ENCODE peak calls at places on chromosomes 3 and 15, in eight cellular contexts. H, B, M, S, L, Z, I and T are unnamed samples.

GRCh38 chr15:70088887-70089691 is 8.6 kb downstream of the TLE3 start:
- DNase-seq in L (no peak), M (no peak), Z (no peak), I (no peak), H (no peak), B (no peak), S (no peak), T (no peak)

GRCh38 chr3:34263014-34263714 is 464.7 kb downstream of the PDCD6IP start:
- DNase-seq in I (no peak), L (no peak), H (no peak), B (no peak), S (no peak), Z (no peak), M (no peak), T (no peak)

GRCh38 chr3:67901681-67902080 is 247.3 kb upstream of the SUCLG2 start:
- DNase-seq in Z (no peak), S (no peak), I (no peak), B (no peak), M (no peak), L (no peak), H (no peak), T (no peak)

GRCh38 chr3:127020543-127020942 is 37.6 kb downstream of the PLXNA1 start:
- DNase-seq in M (no peak), L (no peak), S (no peak), B (no peak), H (no peak), Z (no peak), I (no peak), T (no peak)

GRCh38 chr3:152385761-152386160 is 117.0 kb downstream of the MBNL1 start:
- DNase-seq in H (no peak), S (no peak), L (peak), Z (no peak), B (no peak), M (no peak), I (no peak), T (peak)

GRCh38 chr3:54358969-54359648 is 236.8 kb downstream of the CACNA2D3 start:
- DNase-seq in Z (no peak), B (no peak), S (no peak), H (no peak), I (no peak), M (no peak), L (no peak), T (no peak)

GRCh38 chr15:27850050-27850449 is 249.1 kb downstream of the OCA2 start:
- DNase-seq in M (no peak), I (no peak), L (no peak), S (peak), Z (no peak), B (no peak), H (no peak), T (no peak)

GRCh38 chr15:67042490-67043181 is 22.8 kb upstream of the SMAD3 start:
- DNase-seq in S (no peak), L (no peak), Z (no peak), H (no peak), I (no peak), B (no peak), M (no peak), T (no peak)

GRCh38 chr3:20054549-20054987 is 14.3 kb downstream of the KAT2B start:
- DNase-seq in S (peak), H (peak), B (peak), L (peak), Z (peak), M (no peak), I (peak), T (no peak)

GRCh38 chr15:39887832-39888231 is 32.2 kb downstream of the GPR176 start:
- DNase-seq in S (peak), L (peak), H (peak), Z (peak), B (peak), I (no peak), M (no peak), T (no peak)

GRCh38 chr15:95326689-95327525 is 1003.6 kb upstream of the NR2F2 start:
- DNase-seq in L (no peak), M (no peak), H (no peak), B (no peak), I (peak), Z (no peak), S (no peak), T (no peak)

GRCh38 chr15:95718441-95718840 is 612.1 kb upstream of the NR2F2 start:
- DNase-seq in L (no peak), S (peak), H (no peak), M (no peak), B (no peak), Z (no peak), I (peak), T (no peak)

GRCh38 chr15:100769043-100769974 is 110.3 kb upstream of the ALDH1A3 start:
- DNase-seq in M (no peak), S (peak), H (no peak), L (no peak), B (no peak), I (no peak), Z (no peak), T (no peak)

GRCh38 chr15:40747685-40748631 is 7.1 kb downstream of the RMDN3 start:
- DNase-seq in S (no peak), H (no peak), Z (no peak), L (no peak), I (no peak), M (peak), B (no peak), T (no peak)

GRCh38 chr3:16203031-16203430 is 28.6 kb downstream of the GALNT15 start:
- DNase-seq in S (no peak), M (no peak), H (no peak), Z (peak), L (no peak), I (no peak), B (no peak), T (no peak)

GRCh38 chr15:70036585-70037343 is 61.0 kb downstream of the TLE3 start:
- DNase-seq in B (no peak), I (peak), L (no peak), S (no peak), M (peak), H (peak), Z (no peak), T (no peak)

GRCh38 chr3:62332771-62333381 is 40.5 kb downstream of the FEZF2 start:
- DNase-seq in Z (peak), M (no peak), S (no peak), I (no peak), L (no peak), H (no peak), B (no peak), T (peak)

GRCh38 chr3:39349080-39349479 is 19.6 kb downstream of the CCR8 start:
- DNase-seq in L (no peak), I (no peak), Z (no peak), S (no peak), M (no peak), B (no peak), H (no peak), T (no peak)

GRCh38 chr3:127589600-127590281 is 792 bp downstream of the TPRA1 start:
- DNase-seq in Z (no peak), H (no peak), B (no peak), M (peak), I (peak), S (peak), L (no peak), T (no peak)

GRCh38 chr15:62337934-62338333 is 172.8 kb upstream of the C2CD4B start:
- DNase-seq in H (no peak), I (no peak), M (no peak), L (no peak), S (no peak), B (no peak), Z (no peak), T (no peak)

GRCh38 chr3:103002447-103002846 is 567.6 kb downstream of the ZPLD1 start:
- DNase-seq in Z (peak), M (no peak), I (no peak), L (no peak), H (no peak), S (no peak), B (no peak), T (no peak)

GRCh38 chr15:77821188-77821958 is 188.7 kb upstream of the LINGO1 start:
- DNase-seq in B (peak), I (no peak), H (peak), L (no peak), S (peak), Z (peak), M (no peak), T (peak)

GRCh38 chr3:9778102-9778501 is 8.4 kb upstream of the CAMK1 start:
- DNase-seq in B (no peak), L (peak), I (no peak), Z (no peak), S (no peak), H (no peak), M (no peak), T (no peak)

GRCh38 chr3:54999801-55000200 is 71.9 kb upstream of the LRTM1 start:
- DNase-seq in S (no peak), Z (no peak), I (no peak), B (no peak), H (no peak), M (no peak), L (no peak), T (no peak)

GRCh38 chr3:31724144-31724543 is 191.4 kb downstream of the STT3B start:
- DNase-seq in Z (no peak), H (no peak), L (no peak), S (no peak), B (no peak), M (no peak), I (no peak), T (no peak)

GRCh38 chr15:73317651-73318462 is 50.9 kb downstream of the HCN4 start:
- DNase-seq in H (no peak), Z (no peak), L (no peak), S (no peak), M (no peak), I (peak), B (no peak), T (no peak)

GRCh38 chr3:195774917-195775316 is 36.8 kb downstream of the MUC4 start:
- DNase-seq in I (peak), B (peak), Z (no peak), S (peak), M (peak), H (no peak), L (no peak), T (no peak)
- TF ChIP-seq CTCF in I (peak), B (peak), Z (peak), S (peak), M (peak), H (peak), L (peak), T (peak)

DNA sequence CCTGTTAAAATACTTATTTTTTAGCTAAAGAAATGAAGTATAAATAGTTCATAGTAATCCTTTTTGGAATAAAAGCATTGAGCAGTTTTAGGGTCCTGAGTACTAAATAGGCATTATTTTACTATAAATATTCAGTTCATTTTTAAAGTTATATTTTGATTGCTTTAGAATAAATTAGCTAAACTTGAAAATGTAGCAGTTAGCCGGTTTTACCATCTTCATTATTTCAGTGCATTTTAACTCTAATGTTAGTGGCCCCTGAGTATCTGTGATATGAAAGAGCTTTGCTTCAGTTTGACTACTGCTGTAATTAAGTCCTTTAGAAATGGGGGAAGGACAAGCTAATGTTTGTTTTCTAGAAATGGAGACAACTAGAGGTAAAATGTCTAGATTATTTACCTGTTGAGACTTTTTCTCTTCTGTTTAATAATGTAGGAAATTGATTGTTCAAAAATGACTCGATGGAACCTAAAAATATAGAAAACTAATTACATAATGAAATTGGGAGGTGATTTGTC is 3.6 kb downstream of the SMC4 start:
- DNase-seq in I (no peak), S (no peak), B (no peak), L (no peak), Z (no peak), H (no peak), M (no peak), T (no peak)
- H3K4me3 ChIP-seq in I (no peak), S (no peak), B (peak), L (peak), Z (peak), H (peak), M (peak), T (peak)

GRCh38 chr15:87959080-87959479 is 297.5 kb downstream of the NTRK3 start:
- DNase-seq in L (no peak), M (no peak), Z (no peak), S (no peak), I (no peak), B (no peak), H (no peak), T (no peak)
- TF ChIP-seq CTCF in L (peak), M (no peak), Z (peak), S (no peak), I (no peak), B (no peak), H (no peak), T (no peak)

GRCh38 chr15:37084602-37085001 is 15.7 kb downstream of the MEIS2 start:
- DNase-seq in B (no peak), Z (no peak), S (no peak), H (no peak), L (no peak), M (no peak), I (no peak), T (no peak)

GRCh38 chr15:37088436-37088835 is 11.9 kb downstream of the MEIS2 start:
- DNase-seq in H (no peak), S (no peak), M (no peak), L (no peak), Z (no peak), I (no peak), B (no peak), T (no peak)

GRCh38 chr15:37086521-37086920 is 13.8 kb downstream of the MEIS2 start:
- DNase-seq in M (no peak), S (no peak), B (no peak), L (no peak), I (no peak), Z (no peak), H (no peak), T (no peak)

GRCh38 chr15:37087050-37087691 is 13.2 kb downstream of the MEIS2 start:
- DNase-seq in B (no peak), M (no peak), Z (no peak), I (no peak), L (no peak), H (no peak), S (no peak), T (no peak)

GRCh38 chr15:37086120-37086519 is 14.2 kb downstream of the MEIS2 start:
- DNase-seq in I (no peak), L (no peak), Z (no peak), H (no peak), S (no peak), M (no peak), B (no peak), T (no peak)
- H3K4me3 ChIP-seq in I (no peak), L (no peak), Z (no peak), H (no peak), S (no peak), M (no peak), B (no peak), T (no peak)

GRCh38 chr3:38139652-38140051 is 1.2 kb downstream of the MYD88 start:
- DNase-seq in L (no peak), M (peak), H (peak), I (no peak), S (peak), Z (no peak), B (no peak), T (no peak)

GRCh38 chr3:38137615-38138346 is 680 bp upstream of the MYD88 start:
- DNase-seq in H (no peak), I (no peak), L (peak), S (no peak), M (peak), Z (no peak), B (no peak), T (no peak)

GRCh38 chr3:38136807-38137614 is at the start of gene ACAA1:
- DNase-seq in H (peak), Z (peak), B (peak), S (peak), I (peak), M (peak), L (peak), T (peak)

GRCh38 chr3:38139191-38139590 is 730 bp downstream of the MYD88 start:
- DNase-seq in H (peak), Z (no peak), I (no peak), S (peak), M (peak), B (no peak), L (no peak), T (no peak)

GRCh38 chr3:38138347-38139190 is at the start of gene MYD88:
- DNase-seq in B (no peak), M (peak), Z (no peak), H (peak), L (no peak), S (peak), I (peak), T (no peak)
- TF ChIP-seq CTCF in B (no peak), M (no peak), Z (no peak), H (no peak), L (peak), S (no peak), I (no peak), T (no peak)

GRCh38 chr3:141526709-141527108 is 39.9 kb downstream of the RASA2 start:
- DNase-seq in H (no peak), I (no peak), S (no peak), Z (no peak), B (no peak), M (no peak), L (no peak), T (no peak)

GRCh38 chr3:141528837-141529236 is 42.0 kb downstream of the RASA2 start:
- DNase-seq in I (no peak), B (no peak), Z (no peak), L (no peak), S (no peak), H (no peak), M (no peak), T (no peak)

GRCh38 chr3:141524988-141525387 is 38.2 kb downstream of the RASA2 start:
- DNase-seq in B (no peak), S (no peak), L (no peak), H (no peak), M (no peak), I (no peak), Z (no peak), T (no peak)

GRCh38 chr3:141523615-141524375 is 37.0 kb downstream of the RASA2 start:
- DNase-seq in B (no peak), S (no peak), I (no peak), Z (no peak), H (no peak), M (no peak), L (no peak), T (no peak)

GRCh38 chr3:141525813-141526212 is 39.0 kb downstream of the RASA2 start:
- DNase-seq in Z (no peak), S (no peak), L (no peak), M (no peak), B (no peak), H (no peak), I (no peak), T (no peak)
- H3K4me3 ChIP-seq in Z (no peak), S (no peak), L (no peak), M (no peak), B (no peak), H (no peak), I (peak), T (no peak)

DNA sequence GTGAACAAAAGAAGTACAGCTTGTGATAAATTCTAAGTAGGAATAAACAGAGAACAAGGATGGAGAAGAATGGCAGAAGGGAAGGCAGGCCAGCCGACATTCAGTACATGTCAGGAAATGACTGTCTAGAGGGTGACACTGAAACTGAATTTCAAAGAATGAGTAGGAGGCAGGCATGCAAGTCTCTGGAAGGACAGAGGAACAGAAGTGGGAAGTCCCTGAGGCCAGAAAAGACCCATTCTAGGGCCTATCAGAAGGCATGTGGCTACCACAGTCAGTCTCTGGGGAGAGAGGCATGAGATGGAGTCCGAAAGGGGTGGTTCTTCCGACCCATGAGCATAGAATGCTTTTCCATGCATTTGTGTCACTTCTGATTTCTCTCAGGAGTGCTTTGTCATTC is 243.5 kb upstream of the UBE2E2 start:
- DNase-seq in H (no peak), S (no peak), B (no peak), I (no peak), Z (no peak), M (no peak), L (no peak), T (no peak)
- TF ChIP-seq CTCF in H (no peak), S (no peak), B (no peak), I (no peak), Z (no peak), M (no peak), L (no peak), T (no peak)